ENCODE peak calls at places on chromosomes 13 and 19, in nine cellular contexts. A is tibial artery; E is heart right ventricle; H is kidney epithelial cell; P is adrenal gland; M is CD4-positive, CD25-positive, alpha-beta regulatory T cell; C is naive thymus-derived CD4-positive, alpha-beta T cell; V is mucosa of descending colon; B is BE2C. L is an unnamed sample. For H3K36me3, the result is how much of the 10 kb centered on the place peaks cover.

GRCh38 chr13:94311893-94312292 is 167.6 kb downstream of the DCT start:
- DNase-seq in C (no peak), B (no peak), E (no peak), A (no peak), V (no peak), M (no peak), P (no peak), H (no peak), L (no peak)

GRCh38 chr19:58218899-58219298 is 9.8 kb upstream of the ZNF544 start:
- DNase-seq in A (no peak), B (peak), P (no peak), E (no peak), H (no peak), M (peak), C (no peak), V (no peak), L (peak)

GRCh38 chr19:10644351-10645007 is 9.7 kb upstream of the ILF3 start:
- DNase-seq in M (peak), C (peak), E (peak), H (no peak), B (peak), P (peak), A (peak), V (peak), L (peak)

GRCh38 chr13:110869805-110870706 is 44.8 kb downstream of the ANKRD10 start:
- DNase-seq in M (no peak), V (peak), P (peak), C (no peak), B (peak), H (peak), E (peak), A (peak), L (no peak)

GRCh38 chr19:16143399-16144215 is at the start of gene HSH2D:
- DNase-seq in E (peak), V (peak), A (no peak), C (peak), H (peak), P (peak), B (no peak), M (peak), L (peak)

GRCh38 chr19:54464044-54464623 is 556 bp upstream of the LENG9 start:
- DNase-seq in M (peak), E (peak), C (peak), A (peak), P (peak), V (peak), H (peak), B (peak), L (peak)

GRCh38 chr13:23378009-23378632 is 55.4 kb downstream of the SACS start:
- DNase-seq in M (peak), A (peak), H (peak), E (no peak), C (peak), P (no peak), B (no peak), V (no peak), L (peak)

GRCh38 chr13:96771501-96772367 is 222.5 kb downstream of the OXGR1 start:
- DNase-seq in C (no peak), E (no peak), V (no peak), A (no peak), M (no peak), P (no peak), H (no peak), B (no peak), L (no peak)

GRCh38 chr13:90365130-90365529 is 982.4 kb upstream of the MIR17HG start:
- DNase-seq in H (no peak), M (no peak), V (no peak), A (no peak), E (no peak), C (no peak), B (no peak), P (no peak), L (no peak)

GRCh38 chr13:106349080-106349841 is 186.2 kb downstream of the EFNB2 start:
- DNase-seq in P (no peak), A (no peak), V (peak), M (no peak), C (no peak), B (peak), E (peak), H (peak), L (no peak)

GRCh38 chr13:73835138-73835721 is 299.0 kb downstream of the KLF12 start:
- DNase-seq in V (no peak), E (no peak), C (peak), A (no peak), P (no peak), B (no peak), M (peak), H (no peak), L (no peak)

GRCh38 chr13:75715598-75716523 is 79.7 kb downstream of the LMO7 start:
- DNase-seq in B (no peak), E (no peak), M (no peak), A (no peak), P (no peak), V (no peak), C (no peak), H (no peak), L (no peak)

GRCh38 chr13:113815151-113816058 is 48.5 kb downstream of the GAS6 start:
- DNase-seq in H (no peak), P (no peak), A (no peak), B (no peak), V (no peak), M (peak), C (peak), E (no peak), L (no peak)

GRCh38 chr13:42497798-42498197 is 76.2 kb upstream of the TNFSF11 start:
- DNase-seq in V (no peak), H (peak), M (peak), B (no peak), C (no peak), A (no peak), P (no peak), E (no peak), L (no peak)

GRCh38 chr13:27446986-27447583 is 3.3 kb downstream of the MTIF3 start:
- DNase-seq in V (no peak), B (no peak), H (no peak), C (peak), A (no peak), E (no peak), M (peak), P (no peak), L (no peak)

GRCh38 chr13:49298903-49299605 is 51.3 kb downstream of the CDADC1 start:
- DNase-seq in H (no peak), C (no peak), P (no peak), M (no peak), E (no peak), B (no peak), V (no peak), A (no peak), L (no peak)

GRCh38 chr13:68851026-68851425 is 1256.6 kb upstream of the ATXN8OS start:
- DNase-seq in E (no peak), C (no peak), H (no peak), M (no peak), A (no peak), B (no peak), P (no peak), V (no peak), L (no peak)

GRCh38 chr19:55649579-55650557 is 1.9 kb downstream of the CCDC106 start:
- DNase-seq in P (no peak), E (no peak), C (no peak), B (no peak), V (no peak), H (no peak), M (no peak), A (no peak), L (no peak)

GRCh38 chr13:60148918-60149317 is 14.8 kb downstream of the DIAPH3 start:
- DNase-seq in V (no peak), A (no peak), M (no peak), E (no peak), C (no peak), P (no peak), H (no peak), B (no peak), L (no peak)

GRCh38 chr19:12200020-12200419 is 37.1 kb downstream of the ZNF136 start:
- DNase-seq in A (no peak), H (no peak), C (no peak), M (no peak), V (no peak), P (no peak), E (no peak), B (no peak), L (no peak)

GRCh38 chr13:50991624-50992610 is 82.3 kb downstream of the RNASEH2B start:
- DNase-seq in C (peak), A (no peak), H (no peak), E (no peak), B (no peak), P (no peak), V (no peak), M (peak), L (no peak)

GRCh38 chr13:110799246-110800236 is 86.0 kb downstream of the ING1 start:
- DNase-seq in B (no peak), E (no peak), V (no peak), A (peak), M (no peak), H (no peak), P (peak), C (no peak), L (no peak)

GRCh38 chr19:46783670-46784069 is 4.7 kb downstream of the SLC1A5 start:
- DNase-seq in B (no peak), E (no peak), C (no peak), V (no peak), H (no peak), M (no peak), A (no peak), P (no peak), L (no peak)

GRCh38 chr19:34480971-34481821 is at the start of gene WTIP:
- DNase-seq in A (peak), M (no peak), P (peak), B (no peak), C (no peak), V (peak), E (peak), H (no peak), L (no peak)

GRCh38 chr13:51333826-51334225 is 5.7 kb upstream of the SERPINE3 start:
- DNase-seq in E (no peak), H (no peak), V (no peak), B (no peak), C (no peak), P (no peak), M (no peak), A (no peak), L (no peak)

GRCh38 chr19:33667141-33667540 is 45.4 kb downstream of the CHST8 start:
- DNase-seq in P (peak), V (no peak), E (no peak), B (no peak), M (no peak), H (no peak), C (no peak), A (no peak), L (no peak)

GRCh38 chr13:27035892-27036235 is 135.7 kb downstream of the USP12 start:
- DNase-seq in V (no peak), A (no peak), C (no peak), P (peak), B (no peak), M (no peak), H (no peak), E (no peak), L (no peak)

GRCh38 chr19:5718579-5719273 is 1.2 kb downstream of the LONP1 start:
- DNase-seq in C (no peak), V (no peak), M (peak), E (no peak), B (no peak), A (no peak), H (peak), P (peak), L (no peak)

GRCh38 chr13:91101436-91101835 is 246.1 kb upstream of the MIR17HG start:
- DNase-seq in P (no peak), H (no peak), B (no peak), E (no peak), A (no peak), V (no peak), C (no peak), M (no peak), L (no peak)

GRCh38 chr19:18385675-18386542 is at the start of gene GDF15:
- DNase-seq in B (peak), V (peak), E (peak), P (peak), H (no peak), C (no peak), A (peak), M (peak), L (no peak)

GRCh38 chr19:28537896-28538295 is 675.1 kb downstream of the UQCRFS1 start:
- DNase-seq in C (no peak), V (no peak), A (no peak), B (no peak), M (no peak), E (no peak), P (no peak), H (no peak), L (no peak)

GRCh38 chr19:6744381-6745288 is 5.2 kb downstream of the TRIP10 start:
- DNase-seq in H (no peak), M (no peak), P (peak), E (peak), C (no peak), B (peak), A (peak), V (peak), L (no peak)

GRCh38 chr19:6739884-6740588 is 556 bp downstream of the TRIP10 start:
- DNase-seq in C (no peak), E (peak), P (peak), M (peak), B (no peak), H (no peak), A (no peak), V (peak), L (no peak)

DNA sequence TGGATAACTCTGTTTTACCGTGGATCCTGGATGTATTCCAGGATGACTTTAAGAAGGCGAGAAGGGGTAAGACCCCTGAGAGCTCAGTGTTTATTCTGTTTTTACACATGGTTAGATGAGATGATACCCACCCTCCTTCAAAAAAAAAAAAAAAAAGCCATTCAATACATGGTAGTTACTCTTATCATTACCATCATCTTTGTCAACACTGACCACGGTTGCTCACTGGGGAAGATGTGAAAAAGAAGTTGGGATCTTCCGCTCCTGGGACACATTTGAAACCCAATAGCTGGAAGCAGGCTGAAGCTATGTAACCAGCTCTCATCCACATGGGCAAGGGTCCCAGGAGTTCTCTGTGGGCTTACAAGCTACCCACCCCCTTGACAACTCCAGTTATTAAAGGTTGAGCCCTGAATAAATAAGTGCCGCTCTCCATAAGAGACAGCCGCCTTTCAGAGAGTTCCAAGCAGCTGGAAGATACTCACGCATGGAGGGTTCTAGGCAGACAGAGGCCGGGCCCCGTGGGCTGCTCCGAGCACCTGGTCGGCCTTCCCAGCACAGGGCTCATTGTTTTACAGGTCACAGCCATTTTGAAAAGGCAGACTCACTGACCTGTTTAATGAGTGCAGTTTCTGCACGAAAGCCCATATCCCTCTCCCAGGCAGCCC is 22.8 kb downstream of the SERP2 start:
- DNase-seq in P (no peak), M (no peak), E (no peak), B (peak), H (peak), A (no peak), V (no peak), C (no peak), L (no peak)
- H3K36me3 ChIP-seq in P (under half), M (under half), E (under half), B (under half), H (under half), A (under half), V (under half), C (under half), L (under half)

DNA sequence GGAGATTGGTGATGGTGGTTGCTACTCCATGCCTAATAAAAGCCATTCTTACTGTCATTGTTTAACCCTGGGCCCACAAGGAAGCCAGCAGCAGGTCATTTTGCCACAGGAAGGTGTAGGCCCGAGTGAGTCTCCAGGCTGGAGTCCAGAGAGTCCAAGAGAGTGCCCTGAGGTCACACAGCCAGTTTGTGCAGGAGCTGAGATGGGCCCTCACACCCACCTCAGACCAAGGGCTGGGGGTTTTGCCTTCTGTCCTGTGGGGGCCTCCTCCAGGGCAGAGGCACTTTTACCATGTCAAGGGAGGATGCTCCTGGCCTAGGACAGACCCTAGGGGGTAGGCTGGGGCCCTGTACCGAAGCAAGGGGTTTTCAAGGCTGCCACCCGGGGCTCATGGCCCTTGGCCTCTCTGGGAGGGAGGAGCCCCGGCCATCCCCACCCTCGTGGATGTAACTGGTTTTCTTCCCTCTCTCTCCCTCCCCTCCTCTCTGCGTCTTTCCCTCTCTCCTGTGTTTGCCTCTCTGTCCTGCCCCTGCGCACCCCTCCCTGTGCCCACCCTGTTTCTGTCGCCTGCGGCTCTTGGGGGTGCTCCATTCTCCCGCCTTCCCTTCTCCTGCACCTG is 8.0 kb downstream of the CYTH2 start:
- DNase-seq in P (no peak), A (no peak), E (no peak), V (no peak), B (no peak), M (no peak), H (no peak), C (no peak), L (no peak)
- H3K36me3 ChIP-seq in P (half or more), A (half or more), E (half or more), V (under half), B (under half), M (under half), H (under half), C (half or more), L (under half)

DNA sequence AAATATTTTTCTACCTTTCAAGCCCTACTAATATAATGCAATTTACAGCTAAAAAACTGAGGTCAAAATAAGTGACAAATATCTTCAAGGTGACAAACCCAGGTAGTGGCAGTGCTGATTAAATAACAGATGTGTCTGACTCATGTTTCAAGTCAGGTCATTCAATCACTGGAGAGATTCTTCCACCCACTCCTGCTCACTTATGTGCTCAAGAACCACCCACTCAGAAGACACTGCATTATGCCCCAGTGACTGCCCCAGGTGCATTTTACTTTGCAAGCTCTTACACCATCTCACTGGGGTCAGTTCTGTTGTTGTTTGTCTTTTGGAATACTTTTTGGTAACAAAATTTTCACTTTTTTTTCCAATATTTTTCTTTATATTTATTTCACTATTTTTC is 2.2 kb downstream of the ZNF100 start:
- DNase-seq in C (no peak), V (no peak), M (peak), P (no peak), H (no peak), A (no peak), E (no peak), B (no peak), L (no peak)
- H3K36me3 ChIP-seq in C (under half), V (under half), M (under half), P (under half), H (under half), A (under half), E (under half), B (under half), L (under half)

GRCh38 chr19:1826557-1827521 is 14.8 kb upstream of the ATP8B3 start:
- DNase-seq in E (no peak), C (no peak), H (no peak), V (no peak), P (peak), M (no peak), A (no peak), B (no peak), L (no peak)
- H3K36me3 ChIP-seq in E (half or more), C (half or more), H (under half), V (under half), P (under half), M (under half), A (half or more), B (half or more), L (half or more)

GRCh38 chr19:43511324-43511723 is 6.8 kb upstream of the PHLDB3 start:
- DNase-seq in P (no peak), E (no peak), V (no peak), C (no peak), H (no peak), B (no peak), A (no peak), M (no peak), L (no peak)

GRCh38 chr19:43507880-43508279 is 3.3 kb upstream of the PHLDB3 start:
- DNase-seq in H (no peak), P (no peak), E (no peak), A (no peak), V (no peak), C (no peak), B (no peak), M (no peak), L (no peak)

GRCh38 chr19:43505941-43506340 is 1.4 kb upstream of the PHLDB3 start:
- DNase-seq in P (no peak), H (no peak), V (no peak), C (no peak), M (peak), B (no peak), E (no peak), A (no peak), L (no peak)

GRCh38 chr19:43506629-43507028 is 2.1 kb upstream of the PHLDB3 start:
- DNase-seq in C (no peak), V (no peak), B (no peak), P (no peak), M (no peak), E (no peak), A (no peak), H (no peak), L (no peak)

DNA sequence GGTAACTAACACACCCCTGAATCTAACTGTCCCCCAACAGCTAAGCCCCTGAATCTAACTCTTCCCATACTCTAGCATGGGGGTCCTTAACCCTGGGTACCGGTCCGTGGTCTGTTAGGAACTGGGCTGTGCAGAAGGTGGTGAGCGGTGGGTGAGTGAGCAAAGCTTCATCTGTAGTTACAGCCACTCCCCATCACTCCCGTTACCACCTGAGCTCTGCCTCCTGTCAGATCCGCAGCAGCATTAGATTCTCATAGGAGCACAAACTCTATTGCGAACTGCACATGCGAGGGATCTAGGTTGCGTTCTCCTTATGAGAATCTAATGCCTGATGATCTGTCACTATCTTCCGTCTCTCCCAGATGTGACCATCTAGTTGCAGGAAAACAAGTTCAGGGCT is 6.2 kb upstream of the PHLDB3 start:
- DNase-seq in B (no peak), E (no peak), H (no peak), V (no peak), C (no peak), A (no peak), M (no peak), P (no peak), L (no peak)
- H3K36me3 ChIP-seq in B (under half), E (under half), H (under half), V (under half), C (under half), A (under half), M (under half), P (under half), L (under half)

GRCh38 chr19:3513198-3514140 is 7.4 kb downstream of the FZR1 start:
- DNase-seq in P (peak), E (peak), A (no peak), C (no peak), H (no peak), V (no peak), B (no peak), M (no peak), L (no peak)
- H3K36me3 ChIP-seq in P (under half), E (under half), A (under half), C (under half), H (under half), V (under half), B (under half), M (under half), L (under half)

GRCh38 chr19:4493929-4494690 is 22.0 kb downstream of the HDGFL2 start:
- DNase-seq in V (no peak), B (no peak), A (no peak), M (no peak), C (no peak), P (no peak), E (no peak), H (no peak), L (no peak)
- H3K36me3 ChIP-seq in V (under half), B (half or more), A (half or more), M (under half), C (half or more), P (half or more), E (half or more), H (under half), L (half or more)

L was measured in effector memory CD4-positive, alpha-beta T cell.